ENCODE peak calls at places on chromosomes 12 and 14, in four cellular contexts. F is mesenchymal stem cell, B is H9, U is mesendoderm. G is an unnamed sample.
A peak's percentile ranks its signal among the peaks of the same experiment; 100 is the strongest.

GRCh38 chr14:39988939-39989338 is 556.7 kb upstream of the FBXO33 start:
- DNase-seq in F (peak; percentile 53), B (no peak), U (peak; percentile 76), G (peak; percentile 39)

GRCh38 chr14:35215110-35215872 is 76.9 kb upstream of the PSMA6 start:
- DNase-seq in F (peak; percentile 79), B (no peak), U (peak; percentile 74), G (peak; percentile 37)

GRCh38 chr12:40013847-40014246 is 92.0 kb downstream of the SLC2A13 start:
- DNase-seq in F (peak; percentile 32), B (no peak), U (no peak), G (no peak)

GRCh38 chr14:85437143-85437542 is 92.8 kb upstream of the FLRT2 start:
- DNase-seq in F (no peak), B (no peak), U (peak; percentile 84), G (no peak)

GRCh38 chr12:52120951-52121847 is 41.7 kb downstream of the SMIM41 start:
- DNase-seq in F (no peak), B (no peak), U (no peak), G (peak; percentile 5)

GRCh38 chr14:59585891-59586554 is 9.4 kb upstream of the CCDC175 start:
- DNase-seq in F (peak; percentile 82), B (no peak), U (no peak), G (peak; percentile 5)

GRCh38 chr12:43333650-43334043 is 218.4 kb downstream of the ADAMTS20 start:
- DNase-seq in F (no peak), B (no peak), U (no peak), G (no peak)

GRCh38 chr14:65267856-65268255 is 144.7 kb upstream of the FUT8 start:
- DNase-seq in F (no peak), B (no peak), U (no peak), G (no peak)

GRCh38 chr14:77043984-77044485 is 15.5 kb upstream of the IRF2BPL start:
- DNase-seq in F (no peak), B (no peak), U (peak; percentile 51), G (peak; percentile 38)

GRCh38 chr12:98373982-98374381 is 141.4 kb upstream of the TMPO start:
- DNase-seq in F (no peak), B (no peak), U (peak; percentile 51), G (no peak)

GRCh38 chr12:12094481-12094880 is 23.7 kb downstream of the BCL2L14 start:
- DNase-seq in F (peak; percentile 50), B (no peak), U (no peak), G (no peak)
- H2AK5ac ChIP-seq in F (no peak overlapping the region), B (no peak overlapping the region), U (no peak overlapping the region), G (no peak overlapping the region)

GRCh38 chr14:71324767-71325272 is 417.6 kb downstream of the PCNX1 start:
- DNase-seq in F (peak; percentile 34), B (peak; percentile 52), U (peak; percentile 81), G (peak; percentile 42)
- H3K4me2 ChIP-seq in F (peak overlapping the region; percentile 19), B (peak overlapping the region; percentile 42), U (no peak overlapping the region), G (peak overlapping the region; percentile 35)

DNA sequence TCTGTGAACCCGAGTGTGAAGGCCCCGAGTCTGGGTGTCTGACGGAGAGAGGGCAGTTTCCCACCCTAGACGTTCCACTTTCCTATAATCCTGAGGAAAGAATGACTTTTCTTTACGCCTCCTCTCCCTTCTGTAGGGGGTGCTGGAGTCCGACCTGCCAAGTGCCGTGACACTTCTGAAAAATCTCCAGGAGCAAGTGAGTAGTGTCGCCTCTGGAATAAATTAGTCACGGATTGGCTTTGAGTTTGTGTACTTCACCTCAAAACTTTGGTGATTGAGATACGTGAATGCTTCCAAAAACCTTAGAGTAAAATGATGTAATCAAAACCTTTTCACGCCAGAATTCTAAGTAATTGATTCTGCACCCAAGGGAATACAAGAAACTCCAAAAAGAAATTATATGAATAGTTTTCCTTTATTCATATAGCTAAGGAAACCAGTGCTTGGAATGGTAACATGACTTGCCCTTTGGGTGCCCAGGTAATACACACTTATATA is 452 bp downstream of the NGDN start:
- DNase-seq in F (no peak), B (no peak), U (no peak), G (no peak)
- H3K9ac ChIP-seq in F (peak overlapping the region; percentile 98), B (peak overlapping the region; percentile 98), U (peak overlapping the region; percentile 97), G (peak overlapping the region; percentile 99)

DNA sequence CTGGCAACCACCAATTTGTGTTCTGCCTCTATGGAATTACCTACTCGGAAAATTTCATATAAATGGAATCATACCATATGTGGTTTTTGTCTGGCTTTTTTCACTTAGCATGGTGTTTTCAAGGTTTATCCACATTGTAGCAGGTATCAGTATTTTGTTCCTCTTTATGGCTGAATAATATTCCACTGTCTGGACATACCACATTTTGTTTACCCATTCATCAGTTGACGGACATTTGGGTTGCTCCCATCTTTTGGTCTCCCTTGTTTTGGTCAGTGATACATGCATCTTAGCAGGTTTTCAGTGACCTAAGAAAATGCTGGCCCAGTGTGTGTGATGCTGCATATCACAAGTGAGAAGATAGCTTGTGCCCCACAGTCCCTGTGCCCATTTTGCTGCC is 21.2 kb downstream of the CALM1 start:
- DNase-seq in F (no peak), B (no peak), U (no peak), G (no peak)
- H2AK5ac ChIP-seq in F (no peak overlapping the region), B (no peak overlapping the region), U (no peak overlapping the region), G (no peak overlapping the region)

GRCh38 chr14:63478437-63478852 is 64.7 kb downstream of the PPP2R5E start:
- DNase-seq in F (no peak), B (no peak), U (no peak), G (no peak)

GRCh38 chr14:63483315-63483714 is 59.9 kb downstream of the PPP2R5E start:
- DNase-seq in F (no peak), B (no peak), U (no peak), G (no peak)

GRCh38 chr14:63478024-63478423 is 65.2 kb downstream of the PPP2R5E start:
- DNase-seq in F (no peak), B (no peak), U (no peak), G (no peak)

GRCh38 chr14:63475761-63476160 is 67.4 kb downstream of the PPP2R5E start:
- DNase-seq in F (no peak), B (no peak), U (no peak), G (no peak)

DNA sequence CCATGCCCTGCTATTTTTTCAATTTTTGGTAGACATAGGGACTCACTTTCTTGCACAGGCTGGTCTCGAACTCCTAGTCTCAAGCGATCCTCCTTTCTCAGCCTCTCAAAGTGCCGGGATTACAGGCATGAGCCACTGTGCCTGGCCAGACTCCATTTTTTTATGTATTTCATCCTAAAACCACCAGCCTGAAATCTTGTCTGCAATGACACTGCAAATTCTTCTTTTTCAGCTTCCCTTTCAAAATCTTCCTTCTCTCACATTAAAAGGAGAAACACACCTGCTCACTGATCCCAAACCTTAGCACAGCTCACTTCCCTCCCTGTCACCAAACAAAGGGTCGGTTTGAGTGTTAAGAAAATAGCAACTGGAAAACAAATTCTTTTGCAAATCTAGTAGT is 62.6 kb downstream of the PPP2R5E start:
- DNase-seq in F (no peak), B (no peak), U (no peak), G (no peak)
- H3K4me2 ChIP-seq in F (no peak overlapping the region), B (no peak overlapping the region), U (no peak overlapping the region), G (no peak overlapping the region)

G was measured in trophoblast cell.